ENCODE peak calls at places on chromosomes 5 and 9, in ten cellular contexts. One of them, this sample, is unnamed.

GRCh38 chr9:99055384-99055783 is 49.5 kb upstream of the TGFBR1 start:
- DNase-seq in IMR-90: no peak
- DNase-seq in Peyer's patch: no peak
- DNase-seq in H1: no peak
- DNase-seq in A549: no peak
- DNase-seq in GM12878: no peak
- DNase-seq in suprapubic skin: no peak
- DNase-seq in stomach: no peak
- DNase-seq in heart left ventricle: no peak
- DNase-seq in tibial nerve: no peak
- DNase-seq in this sample: no peak

GRCh38 chr5:72817076-72817476 is 615 bp downstream of the TNPO1 start:
- DNase-seq in tibial nerve: peak; percentile 35
- DNase-seq in H1: no peak
- DNase-seq in A549: peak; percentile 22
- DNase-seq in suprapubic skin: peak; percentile 85
- DNase-seq in GM12878: no peak
- DNase-seq in stomach: peak; percentile 56
- DNase-seq in IMR-90: peak; percentile 88
- DNase-seq in heart left ventricle: peak; percentile 56
- DNase-seq in Peyer's patch: peak; percentile 78
- DNase-seq in this sample: peak; percentile 89

GRCh38 chr5:150108711-150109605 is 22.6 kb upstream of the CSF1R start:
- DNase-seq in GM12878: no peak
- DNase-seq in heart left ventricle: no peak
- DNase-seq in A549: no peak
- DNase-seq in Peyer's patch: no peak
- DNase-seq in tibial nerve: no peak
- DNase-seq in IMR-90: no peak
- DNase-seq in H1: no peak
- DNase-seq in suprapubic skin: no peak
- DNase-seq in stomach: peak; percentile 8
- DNase-seq in this sample: no peak

GRCh38 chr5:111227226-111227782 is 3.1 kb downstream of the CAMK4 start:
- DNase-seq in GM12878: no peak
- DNase-seq in tibial nerve: no peak
- DNase-seq in A549: no peak
- DNase-seq in IMR-90: no peak
- DNase-seq in H1: no peak
- DNase-seq in stomach: no peak
- DNase-seq in heart left ventricle: no peak
- DNase-seq in suprapubic skin: no peak
- DNase-seq in Peyer's patch: no peak
- DNase-seq in this sample: no peak

GRCh38 chr5:158899792-158900191 is 199.9 kb downstream of the EBF1 start:
- DNase-seq in IMR-90: no peak
- DNase-seq in Peyer's patch: no peak
- DNase-seq in stomach: no peak
- DNase-seq in suprapubic skin: peak; percentile 87
- DNase-seq in tibial nerve: peak; percentile 13
- DNase-seq in A549: no peak
- DNase-seq in H1: no peak
- DNase-seq in GM12878: no peak
- DNase-seq in heart left ventricle: peak; percentile 74
- DNase-seq in this sample: peak; percentile 92

GRCh38 chr5:154193176-154193575 is 2.6 kb downstream of the GALNT10 start:
- DNase-seq in GM12878: no peak
- DNase-seq in A549: no peak
- DNase-seq in Peyer's patch: no peak
- DNase-seq in tibial nerve: no peak
- DNase-seq in heart left ventricle: no peak
- DNase-seq in suprapubic skin: no peak
- DNase-seq in H1: no peak
- DNase-seq in stomach: no peak
- DNase-seq in IMR-90: no peak
- DNase-seq in this sample: no peak

GRCh38 chr5:134145779-134146581 is 30.8 kb downstream of the SKP1 start:
- DNase-seq in suprapubic skin: peak; percentile 86
- DNase-seq in Peyer's patch: peak; percentile 85
- DNase-seq in A549: peak; percentile 53
- DNase-seq in IMR-90: peak; percentile 64
- DNase-seq in heart left ventricle: peak; percentile 68
- DNase-seq in GM12878: no peak
- DNase-seq in H1: peak; percentile 53
- DNase-seq in stomach: peak; percentile 84
- DNase-seq in tibial nerve: peak; percentile 85
- DNase-seq in this sample: peak; percentile 94

GRCh38 chr5:179559280-179560252 is 9.2 kb downstream of the RUFY1 start:
- DNase-seq in IMR-90: peak; percentile 98
- DNase-seq in stomach: peak; percentile 98
- DNase-seq in heart left ventricle: peak; percentile 99
- DNase-seq in GM12878: peak; percentile 80
- DNase-seq in Peyer's patch: peak; percentile 96
- DNase-seq in suprapubic skin: peak; percentile 98
- DNase-seq in tibial nerve: peak; percentile 94
- DNase-seq in H1: peak; percentile 95
- DNase-seq in A549: peak; percentile 99
- DNase-seq in this sample: peak; percentile 97

GRCh38 chr5:62533597-62533996 is 45.0 kb upstream of the LRRC70 start:
- DNase-seq in stomach: no peak
- DNase-seq in heart left ventricle: no peak
- DNase-seq in IMR-90: no peak
- DNase-seq in GM12878: no peak
- DNase-seq in H1: no peak
- DNase-seq in Peyer's patch: no peak
- DNase-seq in A549: no peak
- DNase-seq in tibial nerve: no peak
- DNase-seq in suprapubic skin: no peak
- DNase-seq in this sample: no peak

GRCh38 chr5:10709409-10709808 is 51.6 kb downstream of the DAP start:
- DNase-seq in IMR-90: no peak
- DNase-seq in H1: no peak
- DNase-seq in A549: no peak
- DNase-seq in suprapubic skin: no peak
- DNase-seq in heart left ventricle: no peak
- DNase-seq in Peyer's patch: no peak
- DNase-seq in stomach: no peak
- DNase-seq in GM12878: no peak
- DNase-seq in tibial nerve: no peak
- DNase-seq in this sample: no peak

DNA sequence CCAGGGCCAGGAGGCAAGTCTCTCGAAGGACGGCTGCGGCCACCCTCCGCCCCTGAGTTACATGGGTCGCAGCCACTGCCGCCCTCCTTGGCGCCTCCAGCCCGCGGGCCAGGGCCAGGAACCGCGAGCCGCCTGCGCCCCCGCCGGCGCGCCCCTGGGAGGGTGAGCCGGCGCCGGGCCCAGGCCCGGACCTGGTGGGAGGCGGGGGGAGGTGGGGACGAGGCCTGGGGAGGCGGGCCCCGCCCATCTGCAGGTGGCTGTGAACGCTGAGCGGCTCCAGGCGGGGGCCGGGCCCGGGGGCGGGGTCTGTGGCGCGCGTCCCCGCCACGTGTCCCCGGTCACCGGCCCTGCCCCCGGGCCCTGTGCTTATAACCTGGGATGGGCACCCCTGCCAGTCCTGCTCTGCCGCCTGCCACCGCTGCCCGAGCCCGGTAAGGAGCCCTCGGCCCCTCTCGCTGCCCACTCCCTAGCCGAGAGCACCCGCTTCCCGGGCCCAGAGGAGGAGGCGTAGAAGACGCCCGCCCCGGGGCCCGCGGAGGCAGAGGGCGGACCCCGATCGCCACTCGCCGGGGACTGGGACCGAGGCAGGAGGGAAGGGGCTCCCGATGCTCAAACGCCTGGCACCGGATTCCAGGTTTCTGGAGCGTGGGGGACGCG is at the start of gene ASS1:
- DNase-seq in A549: peak; percentile 68
- DNase-seq in tibial nerve: peak; percentile 21
- DNase-seq in heart left ventricle: peak; percentile 91
- DNase-seq in suprapubic skin: no peak
- DNase-seq in H1: no peak
- DNase-seq in GM12878: no peak
- DNase-seq in IMR-90: no peak
- DNase-seq in Peyer's patch: peak; percentile 95
- DNase-seq in stomach: peak; percentile 90
- DNase-seq in this sample: peak; percentile 91
- TF ChIP-seq POLR2A in A549: no peak
- TF ChIP-seq POLR2A in tibial nerve: no peak
- TF ChIP-seq POLR2A in heart left ventricle: peak; percentile 65
- TF ChIP-seq POLR2A in suprapubic skin: peak; percentile 23
- TF ChIP-seq POLR2A in H1: no peak
- TF ChIP-seq POLR2A in GM12878: no peak
- TF ChIP-seq POLR2A in IMR-90: no peak
- TF ChIP-seq POLR2A in Peyer's patch: peak; percentile 94
- TF ChIP-seq POLR2A in stomach: no peak
- TF ChIP-seq POLR2A in this sample: no peak

GRCh38 chr5:141127305-141127704 is 5.7 kb downstream of the PCDHB4 start:
- DNase-seq in stomach: no peak
- DNase-seq in heart left ventricle: no peak
- DNase-seq in Peyer's patch: no peak
- DNase-seq in tibial nerve: no peak
- DNase-seq in A549: no peak
- DNase-seq in H1: no peak
- DNase-seq in suprapubic skin: no peak
- DNase-seq in GM12878: no peak
- DNase-seq in IMR-90: no peak
- DNase-seq in this sample: no peak

GRCh38 chr5:141121985-141122384 is 367 bp downstream of the PCDHB4 start:
- DNase-seq in stomach: no peak
- DNase-seq in A549: no peak
- DNase-seq in suprapubic skin: no peak
- DNase-seq in IMR-90: no peak
- DNase-seq in Peyer's patch: no peak
- DNase-seq in heart left ventricle: no peak
- DNase-seq in tibial nerve: no peak
- DNase-seq in H1: no peak
- DNase-seq in GM12878: no peak
- DNase-seq in this sample: no peak

DNA sequence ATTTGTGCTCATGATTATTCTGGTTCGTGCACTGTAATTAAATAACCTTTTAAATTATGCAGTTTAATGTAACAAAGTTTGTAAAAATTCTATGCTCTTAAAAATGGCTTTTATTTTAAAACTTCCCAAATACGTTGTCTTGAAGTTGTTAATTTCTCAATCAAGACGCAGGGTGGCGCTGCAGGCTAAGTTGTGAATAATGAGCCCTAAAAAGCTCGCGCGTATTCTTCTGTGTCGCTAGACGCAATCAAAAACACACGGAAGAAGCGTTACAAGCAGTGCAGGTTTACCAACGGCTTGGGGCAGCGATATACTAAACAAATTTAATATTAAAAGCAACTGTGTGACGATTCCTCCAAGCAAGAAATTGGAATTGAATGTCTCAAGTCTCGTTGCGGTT is at the start of gene PCDHB4:
- DNase-seq in IMR-90: no peak
- DNase-seq in A549: no peak
- DNase-seq in Peyer's patch: no peak
- DNase-seq in stomach: no peak
- DNase-seq in H1: no peak
- DNase-seq in tibial nerve: peak; percentile 26
- DNase-seq in suprapubic skin: no peak
- DNase-seq in heart left ventricle: no peak
- DNase-seq in GM12878: no peak
- DNase-seq in this sample: no peak
- H3K4me3 ChIP-seq in IMR-90: no peak within 1 kb of the TSS
- H3K4me3 ChIP-seq in A549: no peak within 1 kb of the TSS
- H3K4me3 ChIP-seq in Peyer's patch: no peak within 1 kb of the TSS
- H3K4me3 ChIP-seq in stomach: peak within 1 kb of the TSS; percentile 12
- H3K4me3 ChIP-seq in H1: no peak within 1 kb of the TSS
- H3K4me3 ChIP-seq in tibial nerve: peak within 1 kb of the TSS; percentile 3
- H3K4me3 ChIP-seq in suprapubic skin: peak within 1 kb of the TSS; percentile 27
- H3K4me3 ChIP-seq in heart left ventricle: peak within 1 kb of the TSS; percentile 40
- H3K4me3 ChIP-seq in GM12878: no peak within 1 kb of the TSS
- H3K4me3 ChIP-seq in this sample: no peak within 1 kb of the TSS

DNA sequence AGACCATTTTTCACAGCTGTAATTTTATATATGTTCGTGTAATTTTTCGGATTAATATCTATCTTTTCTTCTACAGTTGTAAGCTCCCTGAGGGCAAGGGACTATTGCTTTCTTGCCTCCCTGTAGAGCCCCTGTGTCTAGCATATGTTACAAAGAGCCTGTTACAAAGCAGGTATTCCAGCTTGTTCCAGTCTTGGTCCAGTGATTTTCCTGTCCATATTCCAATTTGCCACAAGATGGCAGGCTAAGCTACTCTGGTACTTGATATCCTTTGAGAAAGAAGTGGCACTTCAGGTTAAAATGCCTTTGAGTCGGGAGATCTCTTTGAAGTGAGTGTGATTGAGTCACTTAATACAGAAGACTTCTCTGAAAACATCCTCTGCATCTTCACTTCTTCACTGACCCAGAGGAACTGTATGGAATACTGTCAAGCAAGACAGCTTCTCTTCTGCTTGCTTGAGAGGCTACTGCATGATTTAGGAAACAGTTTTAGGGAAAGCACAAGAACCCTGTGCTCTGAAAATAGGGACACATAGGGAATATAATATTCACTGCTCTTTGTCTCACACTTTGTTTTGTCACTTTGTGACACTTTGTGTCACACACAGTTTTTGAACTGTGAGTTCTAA is 24.5 kb downstream of the CAVIN4 start:
- DNase-seq in heart left ventricle: no peak
- DNase-seq in Peyer's patch: no peak
- DNase-seq in A549: peak; percentile 49
- DNase-seq in suprapubic skin: no peak
- DNase-seq in IMR-90: peak; percentile 54
- DNase-seq in tibial nerve: peak; percentile 22
- DNase-seq in stomach: no peak
- DNase-seq in GM12878: no peak
- DNase-seq in H1: no peak
- DNase-seq in this sample: no peak
- TF ChIP-seq CTCF in heart left ventricle: peak; percentile 56
- TF ChIP-seq CTCF in Peyer's patch: peak; percentile 51
- TF ChIP-seq CTCF in A549: peak; percentile 71
- TF ChIP-seq CTCF in suprapubic skin: peak; percentile 31
- TF ChIP-seq CTCF in IMR-90: peak; percentile 66
- TF ChIP-seq CTCF in tibial nerve: peak; percentile 49
- TF ChIP-seq CTCF in stomach: peak; percentile 20
- TF ChIP-seq CTCF in GM12878: peak; percentile 46
- TF ChIP-seq CTCF in H1: peak; percentile 83
- TF ChIP-seq CTCF in this sample: no peak

DNA sequence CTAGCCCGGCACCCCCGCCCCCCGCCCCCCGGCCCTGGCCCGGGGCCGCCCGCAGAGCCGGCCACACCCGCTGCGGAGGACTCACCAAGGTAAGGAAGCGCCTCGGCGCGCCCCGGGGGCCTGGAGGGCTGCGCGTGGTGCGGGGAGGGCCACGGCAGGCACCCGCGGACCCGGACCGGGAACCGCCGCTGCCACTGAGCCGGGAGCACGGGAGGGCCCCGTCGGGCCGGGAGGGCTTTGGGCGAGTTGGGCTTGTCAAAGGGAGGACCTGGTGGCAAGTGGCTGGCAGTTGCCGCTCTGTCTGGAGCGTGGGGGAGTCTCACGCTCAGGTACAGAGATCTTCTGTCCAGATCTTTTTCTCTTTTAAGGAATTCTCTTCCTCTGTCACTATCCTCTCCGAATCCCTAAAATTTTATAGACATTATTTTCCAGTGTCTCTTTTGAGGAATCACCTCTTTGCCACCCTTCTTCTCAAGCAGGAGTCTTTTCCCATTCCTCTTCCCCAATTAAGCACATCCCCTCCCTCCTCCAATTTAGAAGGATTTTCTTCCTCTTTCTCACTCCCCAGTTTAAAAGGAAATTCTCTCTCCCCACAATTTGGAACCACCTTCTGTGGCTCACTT is 11.3 kb upstream of the LHX2 start:
- DNase-seq in A549: peak; percentile 15
- DNase-seq in GM12878: no peak
- DNase-seq in heart left ventricle: no peak
- DNase-seq in tibial nerve: no peak
- DNase-seq in stomach: no peak
- DNase-seq in Peyer's patch: no peak
- DNase-seq in suprapubic skin: no peak
- DNase-seq in IMR-90: no peak
- DNase-seq in H1: no peak
- DNase-seq in this sample: no peak
- TF ChIP-seq POLR2A in A549: no peak
- TF ChIP-seq POLR2A in GM12878: no peak
- TF ChIP-seq POLR2A in heart left ventricle: no peak
- TF ChIP-seq POLR2A in tibial nerve: no peak
- TF ChIP-seq POLR2A in stomach: no peak
- TF ChIP-seq POLR2A in Peyer's patch: no peak
- TF ChIP-seq POLR2A in suprapubic skin: no peak
- TF ChIP-seq POLR2A in IMR-90: no peak
- TF ChIP-seq POLR2A in H1: no peak
- TF ChIP-seq POLR2A in this sample: no peak

This sample was measured in lower leg skin.